ENCODE peak calls at places on chromosomes 12 and 14, in eight cellular contexts. One of them, this sample, is unnamed.

GRCh38 chr14:59107819-59108218 is 80.6 kb upstream of the DAAM1 start:
- DNase-seq in upper lobe of right lung: no peak
- DNase-seq in colonic mucosa: peak; percentile 56
- DNase-seq in bronchial epithelial cell: no peak
- DNase-seq in cardiac muscle cell: no peak
- DNase-seq in fibroblast of pulmonary artery: no peak
- DNase-seq in HFF-Myc: no peak
- DNase-seq in fibroblast of lung: no peak
- DNase-seq in this sample: no peak

GRCh38 chr14:34692898-34693227 is 21.5 kb downstream of the CFL2 start:
- DNase-seq in fibroblast of lung: no peak
- DNase-seq in fibroblast of pulmonary artery: no peak
- DNase-seq in cardiac muscle cell: no peak
- DNase-seq in upper lobe of right lung: no peak
- DNase-seq in HFF-Myc: no peak
- DNase-seq in bronchial epithelial cell: no peak
- DNase-seq in colonic mucosa: no peak
- DNase-seq in this sample: no peak

GRCh38 chr12:52119398-52120254 is 40.1 kb downstream of the SMIM41 start:
- DNase-seq in bronchial epithelial cell: peak; percentile 37
- DNase-seq in colonic mucosa: peak; percentile 63
- DNase-seq in fibroblast of lung: no peak
- DNase-seq in cardiac muscle cell: peak; percentile 81
- DNase-seq in upper lobe of right lung: no peak
- DNase-seq in HFF-Myc: no peak
- DNase-seq in fibroblast of pulmonary artery: peak; percentile 16
- DNase-seq in this sample: no peak

GRCh38 chr12:16880864-16881285 is 274.9 kb upstream of the LMO3 start:
- DNase-seq in cardiac muscle cell: peak; percentile 14
- DNase-seq in HFF-Myc: no peak
- DNase-seq in colonic mucosa: peak; percentile 57
- DNase-seq in fibroblast of pulmonary artery: no peak
- DNase-seq in upper lobe of right lung: no peak
- DNase-seq in bronchial epithelial cell: no peak
- DNase-seq in fibroblast of lung: no peak
- DNase-seq in this sample: no peak

GRCh38 chr14:105168496-105168978 is at the start of gene JAG2:
- DNase-seq in fibroblast of pulmonary artery: peak; percentile 34
- DNase-seq in HFF-Myc: no peak
- DNase-seq in colonic mucosa: peak; percentile 53
- DNase-seq in cardiac muscle cell: peak; percentile 78
- DNase-seq in fibroblast of lung: no peak
- DNase-seq in upper lobe of right lung: peak; percentile 83
- DNase-seq in bronchial epithelial cell: peak; percentile 55
- DNase-seq in this sample: no peak

GRCh38 chr12:3803865-3804472 is 51.1 kb upstream of the CRACR2A start:
- DNase-seq in upper lobe of right lung: peak; percentile 74
- DNase-seq in cardiac muscle cell: peak; percentile 77
- DNase-seq in bronchial epithelial cell: peak; percentile 65
- DNase-seq in HFF-Myc: peak; percentile 50
- DNase-seq in fibroblast of lung: peak; percentile 77
- DNase-seq in fibroblast of pulmonary artery: peak; percentile 83
- DNase-seq in colonic mucosa: peak; percentile 76
- DNase-seq in this sample: peak; percentile 53

GRCh38 chr14:89588840-89589296 is 171.8 kb upstream of the FOXN3 start:
- DNase-seq in colonic mucosa: no peak
- DNase-seq in fibroblast of lung: peak; percentile 6
- DNase-seq in upper lobe of right lung: no peak
- DNase-seq in fibroblast of pulmonary artery: no peak
- DNase-seq in HFF-Myc: no peak
- DNase-seq in bronchial epithelial cell: no peak
- DNase-seq in cardiac muscle cell: no peak
- DNase-seq in this sample: no peak

GRCh38 chr14:73238262-73238852 is 1.1 kb downstream of the PAPLN start:
- DNase-seq in bronchial epithelial cell: peak; percentile 80
- DNase-seq in fibroblast of pulmonary artery: peak; percentile 81
- DNase-seq in colonic mucosa: no peak
- DNase-seq in cardiac muscle cell: no peak
- DNase-seq in upper lobe of right lung: no peak
- DNase-seq in fibroblast of lung: peak; percentile 81
- DNase-seq in HFF-Myc: peak; percentile 25
- DNase-seq in this sample: peak; percentile 86

GRCh38 chr14:101623685-101624444 is 62.6 kb downstream of the DIO3 start:
- DNase-seq in cardiac muscle cell: no peak
- DNase-seq in fibroblast of pulmonary artery: no peak
- DNase-seq in HFF-Myc: no peak
- DNase-seq in upper lobe of right lung: no peak
- DNase-seq in bronchial epithelial cell: no peak
- DNase-seq in fibroblast of lung: no peak
- DNase-seq in colonic mucosa: no peak
- DNase-seq in this sample: no peak

GRCh38 chr12:15651381-15651780 is 137.8 kb downstream of the EPS8 start:
- DNase-seq in fibroblast of lung: no peak
- DNase-seq in bronchial epithelial cell: no peak
- DNase-seq in colonic mucosa: no peak
- DNase-seq in HFF-Myc: no peak
- DNase-seq in upper lobe of right lung: no peak
- DNase-seq in cardiac muscle cell: no peak
- DNase-seq in fibroblast of pulmonary artery: no peak
- DNase-seq in this sample: no peak

GRCh38 chr12:96687719-96688118 is 198.3 kb downstream of the CFAP54 start:
- DNase-seq in colonic mucosa: no peak
- DNase-seq in cardiac muscle cell: no peak
- DNase-seq in upper lobe of right lung: no peak
- DNase-seq in bronchial epithelial cell: no peak
- DNase-seq in HFF-Myc: no peak
- DNase-seq in fibroblast of pulmonary artery: peak; percentile 33
- DNase-seq in fibroblast of lung: no peak
- DNase-seq in this sample: no peak

GRCh38 chr14:91415794-91416743 is 1.6 kb downstream of the CCDC88C start:
- DNase-seq in upper lobe of right lung: no peak
- DNase-seq in HFF-Myc: no peak
- DNase-seq in fibroblast of pulmonary artery: no peak
- DNase-seq in fibroblast of lung: no peak
- DNase-seq in colonic mucosa: peak; percentile 54
- DNase-seq in cardiac muscle cell: no peak
- DNase-seq in bronchial epithelial cell: peak; percentile 88
- DNase-seq in this sample: no peak

GRCh38 chr14:39426605-39427004 is 5.6 kb downstream of the FBXO33 start:
- DNase-seq in cardiac muscle cell: no peak
- DNase-seq in colonic mucosa: no peak
- DNase-seq in fibroblast of pulmonary artery: peak; percentile 74
- DNase-seq in bronchial epithelial cell: peak; percentile 55
- DNase-seq in HFF-Myc: peak; percentile 42
- DNase-seq in upper lobe of right lung: no peak
- DNase-seq in fibroblast of lung: peak; percentile 58
- DNase-seq in this sample: peak; percentile 41

GRCh38 chr14:68248481-68249255 is 429.1 kb downstream of the RAD51B start:
- DNase-seq in cardiac muscle cell: peak; percentile 71
- DNase-seq in fibroblast of pulmonary artery: peak; percentile 94
- DNase-seq in fibroblast of lung: peak; percentile 88
- DNase-seq in upper lobe of right lung: peak; percentile 63
- DNase-seq in colonic mucosa: no peak
- DNase-seq in HFF-Myc: peak; percentile 81
- DNase-seq in bronchial epithelial cell: peak; percentile 58
- DNase-seq in this sample: peak; percentile 78

GRCh38 chr14:65976771-65977170 is 509.4 kb upstream of the CCDC196 start:
- DNase-seq in upper lobe of right lung: no peak
- DNase-seq in fibroblast of lung: no peak
- DNase-seq in cardiac muscle cell: no peak
- DNase-seq in bronchial epithelial cell: no peak
- DNase-seq in HFF-Myc: no peak
- DNase-seq in colonic mucosa: no peak
- DNase-seq in fibroblast of pulmonary artery: no peak
- DNase-seq in this sample: peak; percentile 51

GRCh38 chr12:50110762-50111416 is 1.1 kb upstream of the COX14 start:
- DNase-seq in colonic mucosa: peak; percentile 79
- DNase-seq in fibroblast of pulmonary artery: no peak
- DNase-seq in upper lobe of right lung: peak; percentile 86
- DNase-seq in HFF-Myc: no peak
- DNase-seq in bronchial epithelial cell: no peak
- DNase-seq in fibroblast of lung: peak; percentile 12
- DNase-seq in cardiac muscle cell: peak; percentile 92
- DNase-seq in this sample: no peak

GRCh38 chr12:77062846-77063461 is 2.4 kb downstream of the E2F7 start:
- DNase-seq in fibroblast of lung: peak; percentile 82
- DNase-seq in upper lobe of right lung: no peak
- DNase-seq in HFF-Myc: no peak
- DNase-seq in fibroblast of pulmonary artery: peak; percentile 86
- DNase-seq in cardiac muscle cell: no peak
- DNase-seq in colonic mucosa: no peak
- DNase-seq in bronchial epithelial cell: peak; percentile 80
- DNase-seq in this sample: peak; percentile 86

GRCh38 chr12:77065361-77066204 is at the start of gene E2F7:
- DNase-seq in fibroblast of lung: peak; percentile 88
- DNase-seq in upper lobe of right lung: peak; percentile 92
- DNase-seq in cardiac muscle cell: peak; percentile 93
- DNase-seq in bronchial epithelial cell: peak; percentile 94
- DNase-seq in colonic mucosa: peak; percentile 93
- DNase-seq in HFF-Myc: peak; percentile 71
- DNase-seq in fibroblast of pulmonary artery: peak; percentile 90
- DNase-seq in this sample: peak; percentile 73

GRCh38 chr12:77062396-77062795 is 3.0 kb downstream of the E2F7 start:
- DNase-seq in fibroblast of lung: peak; percentile 21
- DNase-seq in colonic mucosa: no peak
- DNase-seq in bronchial epithelial cell: no peak
- DNase-seq in upper lobe of right lung: no peak
- DNase-seq in cardiac muscle cell: no peak
- DNase-seq in fibroblast of pulmonary artery: no peak
- DNase-seq in HFF-Myc: no peak
- DNase-seq in this sample: no peak

GRCh38 chr12:77060883-77061240 is 4.5 kb downstream of the E2F7 start:
- DNase-seq in colonic mucosa: no peak
- DNase-seq in fibroblast of pulmonary artery: no peak
- DNase-seq in fibroblast of lung: no peak
- DNase-seq in cardiac muscle cell: no peak
- DNase-seq in HFF-Myc: no peak
- DNase-seq in upper lobe of right lung: no peak
- DNase-seq in bronchial epithelial cell: no peak
- DNase-seq in this sample: no peak

GRCh38 chr12:77064891-77065360 is 443 bp downstream of the E2F7 start:
- DNase-seq in fibroblast of lung: no peak
- DNase-seq in bronchial epithelial cell: peak; percentile 13
- DNase-seq in fibroblast of pulmonary artery: no peak
- DNase-seq in colonic mucosa: no peak
- DNase-seq in cardiac muscle cell: no peak
- DNase-seq in HFF-Myc: no peak
- DNase-seq in upper lobe of right lung: no peak
- DNase-seq in this sample: no peak
- H3K4me3 ChIP-seq in fibroblast of lung: peak overlapping the region; percentile 75
- H3K4me3 ChIP-seq in bronchial epithelial cell: peak overlapping the region; percentile 76
- H3K4me3 ChIP-seq in fibroblast of pulmonary artery: peak overlapping the region; percentile 75
- H3K4me3 ChIP-seq in colonic mucosa: peak overlapping the region; percentile 94
- H3K4me3 ChIP-seq in cardiac muscle cell: peak overlapping the region; percentile 59
- H3K4me3 ChIP-seq in HFF-Myc: peak overlapping the region; percentile 84
- H3K4me3 ChIP-seq in upper lobe of right lung: peak overlapping the region; percentile 85
- H3K4me3 ChIP-seq in this sample: peak overlapping the region; percentile 77

GRCh38 chr14:93186961-93187360 is 1.8 kb downstream of the LYSET start:
- DNase-seq in fibroblast of lung: no peak
- DNase-seq in upper lobe of right lung: no peak
- DNase-seq in colonic mucosa: no peak
- DNase-seq in bronchial epithelial cell: peak; percentile 68
- DNase-seq in cardiac muscle cell: no peak
- DNase-seq in fibroblast of pulmonary artery: no peak
- DNase-seq in HFF-Myc: no peak
- DNase-seq in this sample: no peak

GRCh38 chr14:93183596-93184317 is 940 bp downstream of the MOAP1 start:
- DNase-seq in cardiac muscle cell: no peak
- DNase-seq in fibroblast of pulmonary artery: no peak
- DNase-seq in colonic mucosa: no peak
- DNase-seq in upper lobe of right lung: peak; percentile 66
- DNase-seq in fibroblast of lung: no peak
- DNase-seq in bronchial epithelial cell: no peak
- DNase-seq in HFF-Myc: no peak
- DNase-seq in this sample: no peak

GRCh38 chr14:93186461-93186860 is 1.3 kb downstream of the LYSET start:
- DNase-seq in bronchial epithelial cell: peak; percentile 23
- DNase-seq in HFF-Myc: no peak
- DNase-seq in colonic mucosa: no peak
- DNase-seq in fibroblast of lung: no peak
- DNase-seq in cardiac muscle cell: no peak
- DNase-seq in fibroblast of pulmonary artery: no peak
- DNase-seq in upper lobe of right lung: no peak
- DNase-seq in this sample: no peak

GRCh38 chr14:93185333-93185688 is 194 bp downstream of the LYSET start:
- DNase-seq in cardiac muscle cell: no peak
- DNase-seq in fibroblast of pulmonary artery: no peak
- DNase-seq in colonic mucosa: no peak
- DNase-seq in upper lobe of right lung: no peak
- DNase-seq in bronchial epithelial cell: no peak
- DNase-seq in fibroblast of lung: no peak
- DNase-seq in HFF-Myc: no peak
- DNase-seq in this sample: no peak

GRCh38 chr14:93184391-93185332 is at the start of the genes LYSET and MOAP1:
- DNase-seq in HFF-Myc: peak; percentile 19
- DNase-seq in fibroblast of lung: peak; percentile 74
- DNase-seq in bronchial epithelial cell: peak; percentile 69
- DNase-seq in fibroblast of pulmonary artery: peak; percentile 82
- DNase-seq in upper lobe of right lung: peak; percentile 95
- DNase-seq in cardiac muscle cell: peak; percentile 92
- DNase-seq in colonic mucosa: peak; percentile 92
- DNase-seq in this sample: no peak
- TF ChIP-seq CTCF in HFF-Myc: no peak
- TF ChIP-seq CTCF in fibroblast of lung: no peak
- TF ChIP-seq CTCF in bronchial epithelial cell: peak; percentile 18
- TF ChIP-seq CTCF in fibroblast of pulmonary artery: no peak
- TF ChIP-seq CTCF in upper lobe of right lung: peak; percentile 37
- TF ChIP-seq CTCF in cardiac muscle cell: peak; percentile 9
- TF ChIP-seq CTCF in colonic mucosa: no peak
- TF ChIP-seq CTCF in this sample: peak; percentile 8

DNA sequence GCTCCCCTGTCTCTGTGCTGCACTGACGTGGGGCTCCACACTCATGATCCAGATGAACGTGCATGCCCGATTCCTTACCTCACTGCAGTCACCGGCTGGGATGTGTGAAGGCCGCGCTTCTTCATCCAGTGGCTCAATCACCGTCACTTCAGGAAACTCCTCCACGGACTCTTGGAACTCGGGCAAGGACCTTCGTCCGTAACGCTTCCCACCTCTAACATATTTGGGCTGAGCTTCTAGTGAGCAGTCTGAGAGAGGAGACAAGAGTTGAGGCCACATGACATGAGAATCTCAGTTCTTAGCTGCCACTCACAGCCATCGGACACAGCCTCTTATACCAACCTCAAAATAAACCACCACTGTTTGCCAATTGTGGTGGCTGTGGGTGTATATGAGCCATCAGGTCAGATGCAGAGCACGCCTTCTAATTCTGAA is 38.3 kb downstream of the NIN start:
- DNase-seq in upper lobe of right lung: no peak
- DNase-seq in fibroblast of pulmonary artery: no peak
- DNase-seq in HFF-Myc: no peak
- DNase-seq in cardiac muscle cell: no peak
- DNase-seq in bronchial epithelial cell: no peak
- DNase-seq in colonic mucosa: no peak
- DNase-seq in fibroblast of lung: no peak
- DNase-seq in this sample: no peak
- H3K4me3 ChIP-seq in upper lobe of right lung: no peak overlapping the region
- H3K4me3 ChIP-seq in fibroblast of pulmonary artery: no peak overlapping the region
- H3K4me3 ChIP-seq in HFF-Myc: no peak overlapping the region
- H3K4me3 ChIP-seq in cardiac muscle cell: no peak overlapping the region
- H3K4me3 ChIP-seq in bronchial epithelial cell: no peak overlapping the region
- H3K4me3 ChIP-seq in colonic mucosa: no peak overlapping the region
- H3K4me3 ChIP-seq in fibroblast of lung: no peak overlapping the region
- H3K4me3 ChIP-seq in this sample: no peak overlapping the region

GRCh38 chr12:121524196-121524930 is 56.5 kb downstream of the KDM2B start:
- DNase-seq in fibroblast of lung: no peak
- DNase-seq in fibroblast of pulmonary artery: no peak
- DNase-seq in cardiac muscle cell: no peak
- DNase-seq in upper lobe of right lung: no peak
- DNase-seq in bronchial epithelial cell: no peak
- DNase-seq in colonic mucosa: no peak
- DNase-seq in HFF-Myc: no peak
- DNase-seq in this sample: no peak
- TF ChIP-seq CTCF in fibroblast of lung: no peak
- TF ChIP-seq CTCF in fibroblast of pulmonary artery: no peak
- TF ChIP-seq CTCF in cardiac muscle cell: no peak
- TF ChIP-seq CTCF in upper lobe of right lung: no peak
- TF ChIP-seq CTCF in bronchial epithelial cell: no peak
- TF ChIP-seq CTCF in colonic mucosa: no peak
- TF ChIP-seq CTCF in HFF-Myc: no peak
- TF ChIP-seq CTCF in this sample: no peak